ENCODE peak calls at places on chromosomes 6 and 20, in six cellular contexts. One of them, this sample, is unnamed.

GRCh38 chr6:23106951-23107350 is 537.6 kb downstream of the HDGFL1 start:
- DNase-seq in heart left ventricle: no peak
- DNase-seq in GM06990: no peak
- DNase-seq in fibroblast of pulmonary artery: peak
- DNase-seq in GM10248: no peak
- DNase-seq in AG04450: peak
- DNase-seq in this sample: no peak

GRCh38 chr20:59821788-59822187 is 111.6 kb downstream of the SYCP2 start:
- DNase-seq in AG04450: no peak
- DNase-seq in GM06990: no peak
- DNase-seq in heart left ventricle: no peak
- DNase-seq in GM10248: peak
- DNase-seq in fibroblast of pulmonary artery: no peak
- DNase-seq in this sample: no peak

GRCh38 chr6:92827104-92827503 is 592.3 kb downstream of the EPHA7 start:
- DNase-seq in GM10248: no peak
- DNase-seq in GM06990: no peak
- DNase-seq in AG04450: no peak
- DNase-seq in fibroblast of pulmonary artery: no peak
- DNase-seq in heart left ventricle: no peak
- DNase-seq in this sample: no peak

GRCh38 chr6:142566628-142567396 is 265.0 kb downstream of the ADGRG6 start:
- DNase-seq in GM10248: peak
- DNase-seq in heart left ventricle: no peak
- DNase-seq in AG04450: peak
- DNase-seq in GM06990: peak
- DNase-seq in fibroblast of pulmonary artery: peak
- DNase-seq in this sample: peak

GRCh38 chr6:138722425-138723371 is 50.9 kb upstream of the CCDC28A start:
- DNase-seq in AG04450: no peak
- DNase-seq in heart left ventricle: no peak
- DNase-seq in fibroblast of pulmonary artery: peak
- DNase-seq in GM10248: no peak
- DNase-seq in GM06990: no peak
- DNase-seq in this sample: no peak

GRCh38 chr6:21869085-21869771 is 275.7 kb downstream of the SOX4 start:
- DNase-seq in GM06990: no peak
- DNase-seq in fibroblast of pulmonary artery: no peak
- DNase-seq in GM10248: no peak
- DNase-seq in heart left ventricle: no peak
- DNase-seq in AG04450: no peak
- DNase-seq in this sample: no peak

GRCh38 chr6:37244430-37245310 is 12.9 kb upstream of the TBC1D22B start:
- DNase-seq in AG04450: peak
- DNase-seq in GM06990: no peak
- DNase-seq in GM10248: no peak
- DNase-seq in fibroblast of pulmonary artery: peak
- DNase-seq in heart left ventricle: peak
- DNase-seq in this sample: no peak

GRCh38 chr6:19842030-19842429 is 4.9 kb downstream of the ID4 start:
- DNase-seq in GM06990: no peak
- DNase-seq in GM10248: no peak
- DNase-seq in AG04450: no peak
- DNase-seq in heart left ventricle: no peak
- DNase-seq in fibroblast of pulmonary artery: peak
- DNase-seq in this sample: no peak

GRCh38 chr6:149723771-149724417 is 6.0 kb upstream of the LATS1 start:
- DNase-seq in AG04450: peak
- DNase-seq in fibroblast of pulmonary artery: peak
- DNase-seq in GM10248: peak
- DNase-seq in heart left ventricle: no peak
- DNase-seq in GM06990: no peak
- DNase-seq in this sample: no peak

GRCh38 chr6:125149256-125150144 is 4.1 kb upstream of the TPD52L1 start:
- DNase-seq in fibroblast of pulmonary artery: peak
- DNase-seq in AG04450: no peak
- DNase-seq in GM10248: no peak
- DNase-seq in heart left ventricle: no peak
- DNase-seq in GM06990: no peak
- DNase-seq in this sample: no peak

GRCh38 chr6:12026120-12026519 is 14.0 kb downstream of the HIVEP1 start:
- DNase-seq in heart left ventricle: no peak
- DNase-seq in GM10248: no peak
- DNase-seq in AG04450: no peak
- DNase-seq in fibroblast of pulmonary artery: peak
- DNase-seq in GM06990: no peak
- DNase-seq in this sample: no peak

GRCh38 chr6:79946242-79946641 is 1.1 kb downstream of the ELOVL4 start:
- DNase-seq in fibroblast of pulmonary artery: peak
- DNase-seq in GM06990: no peak
- DNase-seq in GM10248: peak
- DNase-seq in heart left ventricle: no peak
- DNase-seq in AG04450: no peak
- DNase-seq in this sample: peak
- TF ChIP-seq CTCF in fibroblast of pulmonary artery: peak
- TF ChIP-seq CTCF in GM06990: peak
- TF ChIP-seq CTCF in GM10248: peak
- TF ChIP-seq CTCF in heart left ventricle: no peak
- TF ChIP-seq CTCF in AG04450: peak
- TF ChIP-seq CTCF in this sample: peak

DNA sequence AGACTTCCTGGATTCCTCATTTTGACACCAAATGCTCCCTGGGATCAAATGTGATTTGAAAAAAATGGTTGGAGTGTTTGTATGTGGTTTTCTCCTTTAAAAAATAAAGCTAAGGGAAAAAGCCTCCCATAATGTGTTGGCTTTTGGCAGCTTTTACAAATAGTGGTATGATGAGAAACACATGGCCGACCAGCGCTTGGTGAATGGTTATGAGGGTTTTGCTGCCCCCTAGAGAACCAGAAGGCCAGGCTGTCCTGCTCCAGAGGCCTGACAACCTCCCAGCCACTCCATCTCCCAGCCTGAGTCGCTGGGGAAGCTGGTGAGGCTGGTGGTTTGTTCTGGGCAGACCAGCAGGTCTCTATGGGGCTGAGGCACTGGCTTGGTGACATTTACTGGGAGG is 69.3 kb downstream of the CLIC5 start:
- DNase-seq in heart left ventricle: peak
- DNase-seq in GM10248: no peak
- DNase-seq in GM06990: no peak
- DNase-seq in fibroblast of pulmonary artery: peak
- DNase-seq in AG04450: peak
- DNase-seq in this sample: no peak
- TF ChIP-seq CTCF in heart left ventricle: peak
- TF ChIP-seq CTCF in GM10248: no peak
- TF ChIP-seq CTCF in GM06990: peak
- TF ChIP-seq CTCF in fibroblast of pulmonary artery: peak
- TF ChIP-seq CTCF in AG04450: peak
- TF ChIP-seq CTCF in this sample: no peak

GRCh38 chr20:44475372-44475693 is 341 bp upstream of the TTPAL start:
- DNase-seq in fibroblast of pulmonary artery: no peak
- DNase-seq in GM06990: no peak
- DNase-seq in heart left ventricle: no peak
- DNase-seq in GM10248: no peak
- DNase-seq in AG04450: no peak
- DNase-seq in this sample: no peak

GRCh38 chr20:44479643-44480042 is 4.0 kb downstream of the TTPAL start:
- DNase-seq in fibroblast of pulmonary artery: no peak
- DNase-seq in GM06990: no peak
- DNase-seq in heart left ventricle: no peak
- DNase-seq in GM10248: peak
- DNase-seq in AG04450: no peak
- DNase-seq in this sample: no peak

GRCh38 chr20:44477151-44477550 is 1.5 kb downstream of the TTPAL start:
- DNase-seq in GM10248: no peak
- DNase-seq in GM06990: no peak
- DNase-seq in fibroblast of pulmonary artery: no peak
- DNase-seq in heart left ventricle: no peak
- DNase-seq in AG04450: no peak
- DNase-seq in this sample: no peak

GRCh38 chr20:44478188-44478587 is 2.5 kb downstream of the TTPAL start:
- DNase-seq in fibroblast of pulmonary artery: no peak
- DNase-seq in heart left ventricle: no peak
- DNase-seq in GM10248: no peak
- DNase-seq in GM06990: no peak
- DNase-seq in AG04450: no peak
- DNase-seq in this sample: no peak

DNA sequence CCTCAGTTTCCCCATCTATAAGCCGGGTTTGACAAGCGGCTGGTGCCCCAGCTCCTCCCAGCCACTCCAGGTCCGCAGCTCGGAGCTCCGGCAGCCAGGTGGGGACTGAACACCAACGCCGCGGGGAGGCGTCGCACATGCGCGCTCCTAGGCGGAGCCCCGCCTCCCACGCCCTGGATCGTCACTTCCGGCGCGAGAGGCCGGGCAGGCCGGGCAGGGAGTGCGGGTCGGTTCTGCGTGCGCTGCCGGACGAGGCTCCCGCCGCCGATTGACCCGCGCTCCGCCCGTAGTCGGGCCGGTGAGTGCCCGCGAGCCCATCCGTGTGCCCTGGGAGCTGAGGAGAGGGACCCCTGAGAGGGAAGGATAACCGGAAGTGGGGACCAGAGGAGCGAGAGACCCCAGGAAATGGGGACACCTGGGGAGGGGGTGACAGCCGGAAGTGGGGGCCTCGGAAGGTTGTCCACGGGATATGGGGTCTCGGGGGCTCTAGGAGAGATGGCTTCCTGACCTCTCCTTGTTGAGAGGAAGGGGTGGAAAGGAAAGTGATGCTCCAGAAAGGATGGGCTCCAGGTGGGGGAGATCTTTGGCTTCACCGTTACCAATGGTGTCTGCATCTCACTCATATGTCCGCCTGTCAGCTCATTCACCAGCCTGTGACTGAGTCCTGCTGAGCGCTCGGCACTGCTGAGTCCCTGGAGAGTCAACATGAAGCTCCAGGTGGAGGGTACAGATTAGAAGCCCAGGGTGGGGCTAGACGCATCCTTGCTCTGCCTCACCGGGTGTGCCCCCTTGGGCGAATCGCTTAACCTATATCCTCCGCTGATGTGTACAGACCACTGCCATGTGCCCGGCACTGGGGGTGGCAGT is at the start of gene TTPAL:
- DNase-seq in GM06990: peak
- DNase-seq in GM10248: peak
- DNase-seq in heart left ventricle: peak
- DNase-seq in fibroblast of pulmonary artery: peak
- DNase-seq in AG04450: peak
- DNase-seq in this sample: peak
- TF ChIP-seq CTCF in GM06990: peak
- TF ChIP-seq CTCF in GM10248: peak
- TF ChIP-seq CTCF in heart left ventricle: peak
- TF ChIP-seq CTCF in fibroblast of pulmonary artery: peak
- TF ChIP-seq CTCF in AG04450: peak
- TF ChIP-seq CTCF in this sample: no peak

DNA sequence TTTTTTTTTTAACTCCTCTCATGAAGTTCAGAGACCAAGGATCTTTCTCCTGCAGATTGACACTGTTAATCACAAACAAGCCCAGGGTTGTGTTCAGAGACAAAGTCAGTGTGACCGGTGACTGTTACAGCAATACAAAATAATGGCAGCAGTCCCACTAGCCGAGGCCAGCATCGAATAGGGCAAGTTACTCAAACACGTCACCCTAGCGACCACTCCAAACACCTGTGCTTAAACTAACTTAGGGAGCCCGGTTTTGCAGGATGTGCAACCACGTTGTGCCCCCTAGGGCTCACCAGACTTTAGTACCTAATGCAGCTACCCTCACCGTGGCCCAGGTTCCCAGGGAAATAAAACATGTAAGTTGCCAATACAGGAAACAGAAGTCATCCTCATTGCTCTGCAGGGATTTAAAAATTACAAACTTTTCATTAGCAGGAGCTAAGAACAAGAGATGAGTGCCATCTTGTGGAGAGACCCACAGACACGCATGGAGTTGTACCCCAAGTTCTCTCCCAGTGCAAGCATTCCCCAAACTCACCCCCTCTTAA is 38.1 kb downstream of the FAM50B start:
- DNase-seq in fibroblast of pulmonary artery: peak
- DNase-seq in heart left ventricle: no peak
- DNase-seq in AG04450: no peak
- DNase-seq in GM10248: peak
- DNase-seq in GM06990: no peak
- DNase-seq in this sample: no peak
- TF ChIP-seq CTCF in fibroblast of pulmonary artery: peak
- TF ChIP-seq CTCF in heart left ventricle: peak
- TF ChIP-seq CTCF in AG04450: peak
- TF ChIP-seq CTCF in GM10248: no peak
- TF ChIP-seq CTCF in GM06990: peak
- TF ChIP-seq CTCF in this sample: no peak

GRCh38 chr6:164104432-164104831 is 689.9 kb downstream of the QKI start:
- DNase-seq in fibroblast of pulmonary artery: no peak
- DNase-seq in GM06990: no peak
- DNase-seq in AG04450: no peak
- DNase-seq in heart left ventricle: no peak
- DNase-seq in GM10248: no peak
- DNase-seq in this sample: no peak

GRCh38 chr6:164108092-164108491 is 693.6 kb downstream of the QKI start:
- DNase-seq in GM10248: no peak
- DNase-seq in heart left ventricle: no peak
- DNase-seq in fibroblast of pulmonary artery: no peak
- DNase-seq in AG04450: no peak
- DNase-seq in GM06990: no peak
- DNase-seq in this sample: no peak

GRCh38 chr6:164105705-164106104 is 691.2 kb downstream of the QKI start:
- DNase-seq in AG04450: no peak
- DNase-seq in heart left ventricle: no peak
- DNase-seq in GM10248: no peak
- DNase-seq in fibroblast of pulmonary artery: no peak
- DNase-seq in GM06990: no peak
- DNase-seq in this sample: no peak

GRCh38 chr6:164107297-164107995 is 692.9 kb downstream of the QKI start:
- DNase-seq in heart left ventricle: peak
- DNase-seq in AG04450: no peak
- DNase-seq in GM06990: no peak
- DNase-seq in fibroblast of pulmonary artery: peak
- DNase-seq in GM10248: no peak
- DNase-seq in this sample: no peak

GRCh38 chr6:164106345-164106769 is 691.8 kb downstream of the QKI start:
- DNase-seq in heart left ventricle: peak
- DNase-seq in fibroblast of pulmonary artery: peak
- DNase-seq in GM06990: no peak
- DNase-seq in GM10248: peak
- DNase-seq in AG04450: no peak
- DNase-seq in this sample: peak
- TF ChIP-seq CTCF in heart left ventricle: peak
- TF ChIP-seq CTCF in fibroblast of pulmonary artery: peak
- TF ChIP-seq CTCF in GM06990: peak
- TF ChIP-seq CTCF in GM10248: no peak
- TF ChIP-seq CTCF in AG04450: no peak
- TF ChIP-seq CTCF in this sample: peak

GRCh38 chr6:43120938-43121913 is 45.1 kb downstream of the PTK7 start:
- DNase-seq in GM10248: no peak
- DNase-seq in fibroblast of pulmonary artery: peak
- DNase-seq in GM06990: no peak
- DNase-seq in heart left ventricle: peak
- DNase-seq in AG04450: peak
- DNase-seq in this sample: peak
- TF ChIP-seq CTCF in GM10248: no peak
- TF ChIP-seq CTCF in fibroblast of pulmonary artery: peak
- TF ChIP-seq CTCF in GM06990: no peak
- TF ChIP-seq CTCF in heart left ventricle: no peak
- TF ChIP-seq CTCF in AG04450: peak
- TF ChIP-seq CTCF in this sample: no peak

This sample was measured in glutamatergic neuron.